ENCODE peak calls at places on chromosomes 12 and 14, in six cellular contexts. One of them, this sample, is unnamed.

GRCh38 chr14:58912287-58912686 is 274.5 kb downstream of the DACT1 start:
- DNase-seq in stomach: no peak
- DNase-seq in choroid plexus epithelial cell: no peak
- DNase-seq in astrocyte: no peak
- DNase-seq in fibroblast of the aortic adventitia: no peak
- DNase-seq in fibroblast of lung: no peak
- DNase-seq in this sample: no peak

GRCh38 chr14:56129941-56130340 is 11.7 kb downstream of the PELI2 start:
- DNase-seq in astrocyte: no peak
- DNase-seq in fibroblast of the aortic adventitia: no peak
- DNase-seq in fibroblast of lung: no peak
- DNase-seq in choroid plexus epithelial cell: no peak
- DNase-seq in stomach: no peak
- DNase-seq in this sample: no peak

GRCh38 chr12:49893753-49894752 is 9.6 kb downstream of the FAIM2 start:
- DNase-seq in astrocyte: peak
- DNase-seq in fibroblast of lung: peak
- DNase-seq in choroid plexus epithelial cell: peak
- DNase-seq in fibroblast of the aortic adventitia: peak
- DNase-seq in stomach: peak
- DNase-seq in this sample: no peak

GRCh38 chr12:60644076-60644475 is 1048.2 kb downstream of the SLC16A7 start:
- DNase-seq in stomach: no peak
- DNase-seq in choroid plexus epithelial cell: no peak
- DNase-seq in astrocyte: no peak
- DNase-seq in fibroblast of lung: no peak
- DNase-seq in fibroblast of the aortic adventitia: no peak
- DNase-seq in this sample: no peak

GRCh38 chr12:123164222-123164621 is 13.3 kb upstream of the PITPNM2 start:
- DNase-seq in astrocyte: no peak
- DNase-seq in choroid plexus epithelial cell: no peak
- DNase-seq in fibroblast of lung: no peak
- DNase-seq in stomach: no peak
- DNase-seq in fibroblast of the aortic adventitia: no peak
- DNase-seq in this sample: no peak

GRCh38 chr12:12788131-12788530 is 2.7 kb downstream of the APOLD1 start:
- DNase-seq in fibroblast of lung: peak
- DNase-seq in stomach: no peak
- DNase-seq in fibroblast of the aortic adventitia: peak
- DNase-seq in astrocyte: no peak
- DNase-seq in choroid plexus epithelial cell: no peak
- DNase-seq in this sample: no peak

GRCh38 chr12:12788675-12789368 is 3.4 kb downstream of the APOLD1 start:
- DNase-seq in stomach: peak
- DNase-seq in fibroblast of the aortic adventitia: peak
- DNase-seq in fibroblast of lung: peak
- DNase-seq in choroid plexus epithelial cell: peak
- DNase-seq in astrocyte: peak
- DNase-seq in this sample: no peak

GRCh38 chr12:71556881-71557280 is 106.8 kb downstream of the ZFC3H1 start:
- DNase-seq in astrocyte: peak
- DNase-seq in fibroblast of the aortic adventitia: peak
- DNase-seq in stomach: no peak
- DNase-seq in choroid plexus epithelial cell: peak
- DNase-seq in fibroblast of lung: peak
- DNase-seq in this sample: no peak

GRCh38 chr14:60515696-60516284 is 6.8 kb downstream of the SIX6 start:
- DNase-seq in stomach: no peak
- DNase-seq in astrocyte: no peak
- DNase-seq in fibroblast of the aortic adventitia: no peak
- DNase-seq in fibroblast of lung: no peak
- DNase-seq in choroid plexus epithelial cell: no peak
- DNase-seq in this sample: no peak

GRCh38 chr14:60514378-60515243 is 5.7 kb downstream of the SIX6 start:
- DNase-seq in choroid plexus epithelial cell: no peak
- DNase-seq in fibroblast of lung: peak
- DNase-seq in stomach: no peak
- DNase-seq in astrocyte: peak
- DNase-seq in fibroblast of the aortic adventitia: no peak
- DNase-seq in this sample: no peak

GRCh38 chr14:60512952-60513554 is 4.1 kb downstream of the SIX6 start:
- DNase-seq in fibroblast of the aortic adventitia: no peak
- DNase-seq in choroid plexus epithelial cell: no peak
- DNase-seq in astrocyte: no peak
- DNase-seq in fibroblast of lung: no peak
- DNase-seq in stomach: no peak
- DNase-seq in this sample: no peak

GRCh38 chr14:60510976-60511599 is 2.1 kb downstream of the SIX6 start:
- DNase-seq in astrocyte: no peak
- DNase-seq in choroid plexus epithelial cell: no peak
- DNase-seq in stomach: no peak
- DNase-seq in fibroblast of the aortic adventitia: no peak
- DNase-seq in fibroblast of lung: no peak
- DNase-seq in this sample: no peak

GRCh38 chr14:60515244-60515695 is 6.3 kb downstream of the SIX6 start:
- DNase-seq in astrocyte: no peak
- DNase-seq in stomach: no peak
- DNase-seq in fibroblast of lung: no peak
- DNase-seq in fibroblast of the aortic adventitia: no peak
- DNase-seq in choroid plexus epithelial cell: no peak
- DNase-seq in this sample: no peak
- TF ChIP-seq CTCF in astrocyte: no peak
- TF ChIP-seq CTCF in stomach: no peak
- TF ChIP-seq CTCF in fibroblast of lung: no peak
- TF ChIP-seq CTCF in fibroblast of the aortic adventitia: no peak
- TF ChIP-seq CTCF in choroid plexus epithelial cell: no peak
- TF ChIP-seq CTCF in this sample: no peak

GRCh38 chr12:55659486-55660385 is 23.0 kb downstream of the OR10P1 start:
- DNase-seq in choroid plexus epithelial cell: peak
- DNase-seq in stomach: no peak
- DNase-seq in fibroblast of the aortic adventitia: peak
- DNase-seq in fibroblast of lung: peak
- DNase-seq in astrocyte: peak
- DNase-seq in this sample: no peak

GRCh38 chr12:55663391-55663790 is 26.7 kb downstream of the OR10P1 start:
- DNase-seq in stomach: no peak
- DNase-seq in fibroblast of lung: no peak
- DNase-seq in astrocyte: no peak
- DNase-seq in fibroblast of the aortic adventitia: no peak
- DNase-seq in choroid plexus epithelial cell: no peak
- DNase-seq in this sample: no peak

GRCh38 chr12:55666508-55666907 is 29.8 kb downstream of the OR10P1 start:
- DNase-seq in fibroblast of lung: no peak
- DNase-seq in choroid plexus epithelial cell: no peak
- DNase-seq in fibroblast of the aortic adventitia: no peak
- DNase-seq in stomach: no peak
- DNase-seq in astrocyte: no peak
- DNase-seq in this sample: no peak

GRCh38 chr12:55670213-55670730 is 33.6 kb downstream of the OR10P1 start:
- DNase-seq in astrocyte: no peak
- DNase-seq in stomach: no peak
- DNase-seq in fibroblast of the aortic adventitia: no peak
- DNase-seq in choroid plexus epithelial cell: no peak
- DNase-seq in fibroblast of lung: no peak
- DNase-seq in this sample: no peak

GRCh38 chr12:55664826-55665225 is 28.1 kb downstream of the OR10P1 start:
- DNase-seq in astrocyte: no peak
- DNase-seq in choroid plexus epithelial cell: no peak
- DNase-seq in fibroblast of lung: no peak
- DNase-seq in stomach: no peak
- DNase-seq in fibroblast of the aortic adventitia: no peak
- DNase-seq in this sample: no peak
- TF ChIP-seq CTCF in astrocyte: no peak
- TF ChIP-seq CTCF in choroid plexus epithelial cell: no peak
- TF ChIP-seq CTCF in fibroblast of lung: no peak
- TF ChIP-seq CTCF in stomach: no peak
- TF ChIP-seq CTCF in fibroblast of the aortic adventitia: no peak
- TF ChIP-seq CTCF in this sample: no peak

DNA sequence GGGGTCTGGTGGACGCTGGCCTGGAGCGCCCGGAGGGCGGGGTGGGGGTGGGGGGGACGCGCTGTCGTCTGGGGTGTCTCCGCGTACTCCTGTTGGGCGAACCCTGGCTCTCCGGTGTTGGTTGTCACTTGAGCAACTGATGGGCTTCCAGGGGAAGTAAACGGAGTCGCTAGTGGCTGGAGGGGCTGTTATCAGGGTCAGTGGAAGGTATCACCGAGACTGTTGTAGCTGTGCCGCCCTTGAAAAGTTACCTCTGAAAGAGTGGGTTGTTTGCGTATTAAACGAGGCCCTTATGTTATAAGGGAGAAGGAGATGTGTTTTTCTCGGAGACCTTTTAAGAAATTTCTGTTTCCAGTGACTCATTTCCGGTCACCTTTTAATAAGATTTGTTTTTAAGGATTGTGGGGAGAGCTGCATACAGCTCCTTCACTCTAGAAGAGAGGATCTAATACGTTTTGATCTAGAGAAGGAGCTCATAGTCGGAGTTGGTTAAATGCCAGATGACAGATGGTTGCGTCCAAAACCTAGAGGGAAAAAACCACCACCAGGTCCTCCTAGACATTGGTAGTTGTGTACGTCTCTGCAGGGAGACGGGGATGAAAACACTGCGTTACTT is 699 bp upstream of the DBX2 start:
- DNase-seq in fibroblast of lung: peak
- DNase-seq in astrocyte: no peak
- DNase-seq in choroid plexus epithelial cell: peak
- DNase-seq in fibroblast of the aortic adventitia: peak
- DNase-seq in stomach: no peak
- DNase-seq in this sample: no peak
- TF ChIP-seq CTCF in fibroblast of lung: no peak
- TF ChIP-seq CTCF in astrocyte: no peak
- TF ChIP-seq CTCF in choroid plexus epithelial cell: no peak
- TF ChIP-seq CTCF in fibroblast of the aortic adventitia: no peak
- TF ChIP-seq CTCF in stomach: no peak
- TF ChIP-seq CTCF in this sample: no peak

DNA sequence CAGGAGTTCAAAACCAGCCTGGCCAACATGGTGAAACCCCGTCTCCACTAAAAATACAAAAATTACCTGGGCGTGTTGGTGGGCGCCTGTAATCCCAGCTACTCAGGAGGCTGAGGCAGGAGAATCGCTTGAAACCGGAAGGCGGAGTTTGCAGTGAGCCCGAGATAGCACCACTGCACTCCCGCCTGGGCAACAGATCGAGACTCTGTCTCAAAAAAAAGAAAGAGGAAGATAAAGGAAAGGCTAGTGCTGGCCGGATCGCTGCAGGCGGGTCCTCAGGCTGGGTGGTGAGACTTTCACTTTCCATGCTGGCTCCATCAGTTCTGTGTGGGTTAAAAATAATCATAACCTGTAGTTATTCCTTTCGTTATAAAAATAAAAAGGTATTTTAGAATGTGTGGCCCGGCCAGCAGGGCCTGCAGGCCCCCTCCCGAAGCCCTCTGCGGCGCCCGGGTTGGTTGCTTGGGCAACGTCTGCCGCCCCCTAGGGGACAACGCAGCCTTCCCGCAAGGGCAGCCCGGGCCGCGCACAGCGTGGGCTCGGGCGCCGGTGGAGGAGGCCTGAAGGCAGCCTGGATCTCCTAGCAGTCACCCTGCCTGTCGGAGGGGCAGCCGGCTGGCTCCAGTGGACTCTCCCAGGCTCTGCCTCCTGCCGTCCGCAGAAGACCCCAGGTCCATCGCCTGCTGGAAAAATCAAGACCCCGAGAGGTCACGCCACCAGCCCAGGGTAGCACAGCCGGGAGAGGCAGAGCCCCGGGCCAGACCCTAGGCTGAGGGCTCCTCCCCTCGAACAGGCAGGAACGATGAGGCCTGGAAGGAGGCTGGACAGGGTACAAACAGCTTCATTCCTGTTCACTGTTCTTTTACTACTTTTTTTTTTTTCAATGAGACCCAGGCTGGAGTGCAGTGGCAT is 5.0 kb upstream of the SLC25A47 start:
- DNase-seq in fibroblast of the aortic adventitia: peak
- DNase-seq in stomach: peak
- DNase-seq in fibroblast of lung: peak
- DNase-seq in choroid plexus epithelial cell: peak
- DNase-seq in astrocyte: peak
- DNase-seq in this sample: peak
- TF ChIP-seq CTCF in fibroblast of the aortic adventitia: peak
- TF ChIP-seq CTCF in stomach: peak
- TF ChIP-seq CTCF in fibroblast of lung: peak
- TF ChIP-seq CTCF in choroid plexus epithelial cell: peak
- TF ChIP-seq CTCF in astrocyte: peak
- TF ChIP-seq CTCF in this sample: no peak

GRCh38 chr12:104990950-104991349 is 4.8 kb downstream of the NOPCHAP1 start:
- DNase-seq in choroid plexus epithelial cell: no peak
- DNase-seq in stomach: no peak
- DNase-seq in fibroblast of the aortic adventitia: no peak
- DNase-seq in fibroblast of lung: no peak
- DNase-seq in astrocyte: no peak
- DNase-seq in this sample: no peak

GRCh38 chr12:104986022-104986941 is at the start of gene NOPCHAP1:
- DNase-seq in fibroblast of the aortic adventitia: peak
- DNase-seq in stomach: peak
- DNase-seq in choroid plexus epithelial cell: peak
- DNase-seq in fibroblast of lung: peak
- DNase-seq in astrocyte: peak
- DNase-seq in this sample: peak

GRCh38 chr12:104985206-104985605 is 910 bp upstream of the NOPCHAP1 start:
- DNase-seq in choroid plexus epithelial cell: no peak
- DNase-seq in fibroblast of the aortic adventitia: no peak
- DNase-seq in astrocyte: no peak
- DNase-seq in fibroblast of lung: no peak
- DNase-seq in stomach: no peak
- DNase-seq in this sample: no peak
- TF ChIP-seq CTCF in choroid plexus epithelial cell: no peak
- TF ChIP-seq CTCF in fibroblast of the aortic adventitia: no peak
- TF ChIP-seq CTCF in astrocyte: no peak
- TF ChIP-seq CTCF in fibroblast of lung: no peak
- TF ChIP-seq CTCF in stomach: no peak
- TF ChIP-seq CTCF in this sample: no peak

DNA sequence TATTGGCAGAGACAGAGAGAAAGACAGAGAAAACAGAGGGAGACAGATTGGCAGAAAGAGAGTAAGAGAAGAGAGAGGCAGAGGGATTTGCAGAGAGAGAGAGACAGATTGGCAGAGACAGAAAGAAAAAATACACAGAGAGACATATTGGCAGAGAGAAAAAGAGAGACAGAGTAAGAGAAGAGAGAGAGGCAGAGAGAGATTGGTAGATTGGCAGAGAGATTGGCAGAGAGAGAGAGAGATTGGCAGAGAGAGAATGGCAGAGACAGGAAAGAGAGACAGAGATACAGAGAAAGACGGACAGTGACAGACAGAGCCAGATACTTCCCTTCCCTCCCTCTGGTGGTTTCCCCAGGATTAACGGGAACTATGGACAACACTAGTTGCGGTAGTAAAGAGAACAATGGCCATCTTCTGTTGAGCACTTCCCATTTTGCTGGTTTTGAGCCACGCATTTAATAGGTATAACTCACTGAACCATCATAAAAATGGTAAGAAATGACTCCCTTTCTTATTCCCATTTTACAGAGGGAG is 2.6 kb upstream of the NOS1 start:
- DNase-seq in choroid plexus epithelial cell: no peak
- DNase-seq in stomach: no peak
- DNase-seq in fibroblast of the aortic adventitia: no peak
- DNase-seq in astrocyte: no peak
- DNase-seq in fibroblast of lung: no peak
- DNase-seq in this sample: no peak
- TF ChIP-seq CTCF in choroid plexus epithelial cell: peak
- TF ChIP-seq CTCF in stomach: no peak
- TF ChIP-seq CTCF in fibroblast of the aortic adventitia: no peak
- TF ChIP-seq CTCF in astrocyte: no peak
- TF ChIP-seq CTCF in fibroblast of lung: no peak
- TF ChIP-seq CTCF in this sample: no peak

This sample was measured in omental fat pad.